ENCODE peak calls at places on chromosomes 2 and 18, in five cellular contexts. One of them, this sample, is unnamed.

GRCh38 chr18:48544661-48545415 is 6.0 kb downstream of the CTIF start:
- DNase-seq in AG08395: no peak
- DNase-seq in NCI-H1417: no peak
- DNase-seq in heart right ventricle: no peak
- DNase-seq in astrocyte of the spinal cord: no peak
- DNase-seq in this sample: no peak

GRCh38 chr2:44077942-44078511 is 82.2 kb upstream of the LRPPRC start:
- DNase-seq in AG08395: no peak
- DNase-seq in NCI-H1417: peak; percentile 65
- DNase-seq in heart right ventricle: no peak
- DNase-seq in astrocyte of the spinal cord: no peak
- DNase-seq in this sample: no peak

GRCh38 chr2:36544638-36545338 is 53.2 kb downstream of the FEZ2 start:
- DNase-seq in AG08395: no peak
- DNase-seq in NCI-H1417: no peak
- DNase-seq in heart right ventricle: no peak
- DNase-seq in astrocyte of the spinal cord: no peak
- DNase-seq in this sample: no peak

GRCh38 chr2:71453404-71454220 is at the start of gene DYSF:
- DNase-seq in AG08395: peak; percentile 34
- DNase-seq in NCI-H1417: no peak
- DNase-seq in heart right ventricle: peak; percentile 74
- DNase-seq in astrocyte of the spinal cord: peak; percentile 23
- DNase-seq in this sample: peak; percentile 95

GRCh38 chr2:59204040-59204439 is 962.9 kb upstream of the FANCL start:
- DNase-seq in AG08395: no peak
- DNase-seq in NCI-H1417: peak; percentile 79
- DNase-seq in heart right ventricle: no peak
- DNase-seq in astrocyte of the spinal cord: no peak
- DNase-seq in this sample: no peak

GRCh38 chr2:96503637-96504243 is 1.4 kb downstream of the NEURL3 start:
- DNase-seq in AG08395: no peak
- DNase-seq in NCI-H1417: no peak
- DNase-seq in heart right ventricle: no peak
- DNase-seq in astrocyte of the spinal cord: no peak
- DNase-seq in this sample: no peak

GRCh38 chr2:166081852-166082251 is 46.0 kb downstream of the SCN1A start:
- DNase-seq in AG08395: no peak
- DNase-seq in NCI-H1417: no peak
- DNase-seq in heart right ventricle: no peak
- DNase-seq in astrocyte of the spinal cord: no peak
- DNase-seq in this sample: no peak

GRCh38 chr2:30217644-30218361 is 13.5 kb upstream of the LBH start:
- DNase-seq in AG08395: no peak
- DNase-seq in NCI-H1417: peak; percentile 88
- DNase-seq in heart right ventricle: peak; percentile 60
- DNase-seq in astrocyte of the spinal cord: no peak
- DNase-seq in this sample: no peak

This sample was measured in myocyte.